ENCODE peak calls at places on chromosomes 2 and 18, in four cellular contexts. One of them, this sample, is unnamed.

GRCh38 chr18:74435740-74436139 is 21.4 kb downstream of the DIPK1C start:
- DNase-seq in testis: no peak
- DNase-seq in upper lobe of left lung: no peak
- DNase-seq in tibial artery: no peak
- DNase-seq in this sample: no peak

GRCh38 chr2:73297151-73297559 is 3.8 kb upstream of the EGR4 start:
- DNase-seq in tibial artery: no peak
- DNase-seq in upper lobe of left lung: no peak
- DNase-seq in testis: no peak
- DNase-seq in this sample: no peak

GRCh38 chr2:140865851-140866250 is 1265.0 kb downstream of the LRP1B start:
- DNase-seq in upper lobe of left lung: no peak
- DNase-seq in testis: no peak
- DNase-seq in tibial artery: no peak
- DNase-seq in this sample: no peak

GRCh38 chr18:40685241-40685640 is 1269.8 kb upstream of the PIK3C3 start:
- DNase-seq in upper lobe of left lung: no peak
- DNase-seq in testis: no peak
- DNase-seq in tibial artery: no peak
- DNase-seq in this sample: no peak

GRCh38 chr18:32468147-32468845 is 2.4 kb downstream of the GAREM1 start:
- DNase-seq in upper lobe of left lung: no peak
- DNase-seq in tibial artery: no peak
- DNase-seq in testis: no peak
- DNase-seq in this sample: no peak

GRCh38 chr2:229686122-229686919 is 28.0 kb downstream of the DNER start:
- DNase-seq in tibial artery: no peak
- DNase-seq in upper lobe of left lung: peak; percentile 13
- DNase-seq in testis: no peak
- DNase-seq in this sample: no peak

GRCh38 chr2:224369028-224369632 is 32.8 kb downstream of the FAM124B start:
- DNase-seq in tibial artery: no peak
- DNase-seq in upper lobe of left lung: no peak
- DNase-seq in testis: no peak
- DNase-seq in this sample: peak; percentile 53

GRCh38 chr2:227677928-227678327 is 11.3 kb downstream of the SCYGR5 start:
- DNase-seq in testis: no peak
- DNase-seq in upper lobe of left lung: no peak
- DNase-seq in tibial artery: no peak
- DNase-seq in this sample: no peak

GRCh38 chr2:129957891-129958290 is 21.6 kb upstream of the RAB6C start:
- DNase-seq in tibial artery: no peak
- DNase-seq in testis: no peak
- DNase-seq in upper lobe of left lung: no peak
- DNase-seq in this sample: no peak

GRCh38 chr2:201378496-201379397 is 21.6 kb upstream of the FLACC1 start:
- DNase-seq in tibial artery: no peak
- DNase-seq in testis: no peak
- DNase-seq in upper lobe of left lung: no peak
- DNase-seq in this sample: no peak

GRCh38 chr18:41324934-41325333 is 630.1 kb upstream of the PIK3C3 start:
- DNase-seq in upper lobe of left lung: no peak
- DNase-seq in testis: no peak
- DNase-seq in tibial artery: no peak
- DNase-seq in this sample: no peak

GRCh38 chr18:46470714-46471113 is 186.3 kb downstream of the LOXHD1 start:
- DNase-seq in testis: no peak
- DNase-seq in tibial artery: no peak
- DNase-seq in upper lobe of left lung: no peak
- DNase-seq in this sample: no peak

GRCh38 chr2:101175991-101176390 is 24.8 kb upstream of the TBC1D8 start:
- DNase-seq in upper lobe of left lung: no peak
- DNase-seq in testis: no peak
- DNase-seq in tibial artery: no peak
- DNase-seq in this sample: no peak

GRCh38 chr18:44682871-44683221 is 2.2 kb downstream of the SETBP1 start:
- DNase-seq in testis: peak; percentile 33
- DNase-seq in tibial artery: peak; percentile 43
- DNase-seq in upper lobe of left lung: no peak
- DNase-seq in this sample: peak; percentile 89

GRCh38 chr18:59052965-59053960 is 86.4 kb upstream of the SEC11C start:
- DNase-seq in tibial artery: no peak
- DNase-seq in testis: no peak
- DNase-seq in upper lobe of left lung: no peak
- DNase-seq in this sample: no peak

DNA sequence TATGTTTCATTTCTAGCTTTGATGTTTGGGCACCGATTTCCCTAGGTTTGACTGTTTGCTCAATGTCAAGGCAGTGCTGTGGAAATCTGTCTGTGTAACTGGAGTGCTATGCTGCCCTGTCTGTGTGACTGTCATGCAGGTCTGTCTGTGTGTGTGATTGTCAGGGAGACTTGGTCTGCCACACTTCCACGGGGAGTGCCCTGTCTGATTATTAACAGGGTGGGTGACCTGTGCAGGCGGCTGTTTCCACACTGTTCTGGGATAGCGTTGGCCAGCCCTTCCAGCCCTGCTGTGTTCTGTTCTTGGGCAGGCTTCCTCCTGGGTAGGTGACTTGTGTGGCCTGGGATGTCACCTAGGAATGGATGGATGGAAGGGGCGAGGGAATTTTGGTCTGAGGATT is 85.3 kb downstream of the FHOD3 start:
- DNase-seq in upper lobe of left lung: no peak
- DNase-seq in tibial artery: no peak
- DNase-seq in testis: no peak
- DNase-seq in this sample: no peak
- H3K4me1 ChIP-seq in upper lobe of left lung: no peaks in the 10 kb centered on the region
- H3K4me1 ChIP-seq in tibial artery: peaks cover 22% of the 10 kb centered on the region
- H3K4me1 ChIP-seq in testis: no peaks in the 10 kb centered on the region
- H3K4me1 ChIP-seq in this sample: peaks cover 4% of the 10 kb centered on the region

DNA sequence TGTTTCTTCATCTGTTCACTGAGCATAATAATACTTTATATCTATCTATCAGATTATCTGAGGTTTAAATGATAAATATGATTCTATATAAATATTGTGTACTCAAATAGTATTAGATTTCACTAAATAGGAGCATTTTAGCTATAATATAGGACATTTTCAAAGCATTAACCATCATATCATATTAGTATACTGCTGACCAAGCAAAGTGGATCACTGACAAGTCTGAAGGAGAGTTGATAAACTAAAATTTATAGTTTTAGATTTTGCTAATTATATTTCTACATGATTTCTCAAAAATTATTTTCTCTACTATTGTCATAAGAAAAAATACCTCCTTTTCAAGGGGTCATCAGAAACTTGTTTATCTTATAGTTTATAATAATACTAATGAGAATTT is 937.8 kb upstream of the LRATD1 start:
- DNase-seq in testis: no peak
- DNase-seq in tibial artery: no peak
- DNase-seq in upper lobe of left lung: no peak
- DNase-seq in this sample: no peak
- H3K27ac ChIP-seq in testis: no peak overlapping the region
- H3K27ac ChIP-seq in tibial artery: no peak overlapping the region
- H3K27ac ChIP-seq in upper lobe of left lung: no peak overlapping the region
- H3K27ac ChIP-seq in this sample: no peak overlapping the region

GRCh38 chr18:11308499-11308898 is 159.1 kb upstream of the PIEZO2 start:
- DNase-seq in upper lobe of left lung: no peak
- DNase-seq in tibial artery: no peak
- DNase-seq in testis: no peak
- DNase-seq in this sample: no peak

GRCh38 chr18:11305507-11305906 is 156.1 kb upstream of the PIEZO2 start:
- DNase-seq in testis: no peak
- DNase-seq in upper lobe of left lung: no peak
- DNase-seq in tibial artery: no peak
- DNase-seq in this sample: no peak

GRCh38 chr18:11309172-11309571 is 159.8 kb upstream of the PIEZO2 start:
- DNase-seq in testis: peak; percentile 66
- DNase-seq in upper lobe of left lung: no peak
- DNase-seq in tibial artery: no peak
- DNase-seq in this sample: peak; percentile 72

GRCh38 chr18:11307716-11308115 is 158.3 kb upstream of the PIEZO2 start:
- DNase-seq in tibial artery: no peak
- DNase-seq in upper lobe of left lung: no peak
- DNase-seq in testis: no peak
- DNase-seq in this sample: no peak

DNA sequence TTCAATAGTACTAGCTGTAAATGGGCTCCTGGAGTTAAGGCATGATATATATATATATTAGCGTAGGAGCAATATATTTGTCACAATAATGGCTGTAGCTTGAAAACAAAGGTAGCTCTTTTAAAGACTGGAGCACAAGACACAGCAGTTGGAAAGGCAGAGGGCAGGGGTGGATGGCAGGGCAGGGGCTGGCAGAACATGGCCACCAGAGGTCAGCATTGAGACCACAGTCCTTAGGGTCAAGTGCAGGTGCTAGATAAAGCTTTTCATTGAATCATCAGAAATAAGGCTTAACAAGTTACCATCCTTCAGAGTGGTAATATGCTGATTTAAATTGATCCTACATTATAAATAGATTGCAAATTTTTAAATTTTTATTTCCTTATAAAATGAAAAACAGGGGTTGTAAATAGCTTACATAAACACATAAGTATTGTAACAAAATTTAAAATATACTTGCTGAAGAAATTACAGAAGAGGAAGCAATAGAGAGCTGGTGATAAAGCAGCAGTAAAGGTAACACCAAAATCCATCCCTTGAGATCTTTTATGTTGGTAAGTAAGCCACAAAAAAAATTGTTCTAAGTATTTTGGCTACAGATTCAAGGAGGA is 161.2 kb upstream of the PIEZO2 start:
- DNase-seq in testis: peak; percentile 79
- DNase-seq in upper lobe of left lung: no peak
- DNase-seq in tibial artery: no peak
- DNase-seq in this sample: peak; percentile 92
- TF ChIP-seq CTCF in testis: peak; percentile 45
- TF ChIP-seq CTCF in upper lobe of left lung: no peak
- TF ChIP-seq CTCF in tibial artery: peak; percentile 46
- TF ChIP-seq CTCF in this sample: peak; percentile 94

GRCh38 chr2:200351815-200352214 is 45.3 kb downstream of the SPATS2L start:
- DNase-seq in testis: no peak
- DNase-seq in upper lobe of left lung: no peak
- DNase-seq in tibial artery: no peak
- DNase-seq in this sample: no peak
- H3K4me1 ChIP-seq in testis: peaks cover 18% of the 10 kb centered on the region
- H3K4me1 ChIP-seq in upper lobe of left lung: peaks cover 7% of the 10 kb centered on the region
- H3K4me1 ChIP-seq in tibial artery: peaks cover 17% of the 10 kb centered on the region
- H3K4me1 ChIP-seq in this sample: peaks cover 11% of the 10 kb centered on the region

GRCh38 chr2:10337449-10337848 is 34.7 kb downstream of the HPCAL1 start:
- DNase-seq in tibial artery: no peak
- DNase-seq in upper lobe of left lung: no peak
- DNase-seq in testis: no peak
- DNase-seq in this sample: no peak
- H3K27ac ChIP-seq in tibial artery: no peak overlapping the region
- H3K27ac ChIP-seq in upper lobe of left lung: no peak overlapping the region
- H3K27ac ChIP-seq in testis: no peak overlapping the region
- H3K27ac ChIP-seq in this sample: no peak overlapping the region

DNA sequence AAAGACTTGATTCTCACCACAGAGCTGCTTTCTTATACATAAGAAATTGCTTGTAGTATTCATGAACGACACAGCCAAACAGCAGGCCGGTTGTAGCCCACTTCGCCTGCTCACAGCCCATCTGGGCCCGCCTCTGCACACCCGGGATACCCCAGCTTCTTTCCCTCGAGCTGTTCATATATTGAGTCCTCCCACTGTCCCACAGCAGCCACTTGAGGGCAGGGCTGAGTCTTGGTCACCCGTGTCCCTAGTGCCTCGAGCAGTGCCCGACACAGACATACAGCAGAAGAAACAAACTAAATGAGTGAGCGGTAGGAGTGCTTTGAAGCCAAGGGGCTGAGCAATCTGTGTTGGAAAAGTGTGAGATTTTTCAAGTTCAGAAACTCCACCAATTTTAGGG is 251.4 kb downstream of the KLHL29 start:
- DNase-seq in testis: peak; percentile 25
- DNase-seq in upper lobe of left lung: no peak
- DNase-seq in tibial artery: peak; percentile 40
- DNase-seq in this sample: peak; percentile 78
- TF ChIP-seq CTCF in testis: no peak
- TF ChIP-seq CTCF in upper lobe of left lung: no peak
- TF ChIP-seq CTCF in tibial artery: peak; percentile 19
- TF ChIP-seq CTCF in this sample: peak; percentile 60

GRCh38 chr18:48829443-48830149 is 121.2 kb downstream of the SMAD7 start:
- DNase-seq in upper lobe of left lung: no peak
- DNase-seq in tibial artery: peak; percentile 57
- DNase-seq in testis: no peak
- DNase-seq in this sample: peak; percentile 83

GRCh38 chr18:48828201-48828580 is 122.6 kb downstream of the SMAD7 start:
- DNase-seq in upper lobe of left lung: no peak
- DNase-seq in testis: no peak
- DNase-seq in tibial artery: no peak
- DNase-seq in this sample: no peak

GRCh38 chr18:48826806-48827205 is 124.0 kb downstream of the SMAD7 start:
- DNase-seq in tibial artery: peak; percentile 14
- DNase-seq in upper lobe of left lung: no peak
- DNase-seq in testis: no peak
- DNase-seq in this sample: peak; percentile 26

GRCh38 chr18:48827321-48828200 is 123.2 kb downstream of the SMAD7 start:
- DNase-seq in upper lobe of left lung: no peak
- DNase-seq in tibial artery: peak; percentile 29
- DNase-seq in testis: no peak
- DNase-seq in this sample: peak; percentile 81

GRCh38 chr18:48828713-48829442 is 121.9 kb downstream of the SMAD7 start:
- DNase-seq in upper lobe of left lung: no peak
- DNase-seq in testis: no peak
- DNase-seq in tibial artery: peak; percentile 21
- DNase-seq in this sample: peak; percentile 59
- H3K4me1 ChIP-seq in upper lobe of left lung: peaks cover 20% of the 10 kb centered on the region
- H3K4me1 ChIP-seq in testis: peaks cover 33% of the 10 kb centered on the region
- H3K4me1 ChIP-seq in tibial artery: peaks cover 64% of the 10 kb centered on the region
- H3K4me1 ChIP-seq in this sample: peaks cover 21% of the 10 kb centered on the region

This sample was measured in endodermal cell.